ENCODE peak calls at places on chromosomes 12 and 14, in eight cellular contexts. One of them, this sample, is unnamed.

GRCh38 chr12:23431006-23431405 is 518.5 kb downstream of the SOX5 start:
- DNase-seq in keratinocyte: no peak
- DNase-seq in GM12864: no peak
- DNase-seq in neural progenitor cell: no peak
- DNase-seq in dorsolateral prefrontal cortex: no peak
- DNase-seq in HCT116: no peak
- DNase-seq in tibial artery: no peak
- DNase-seq in left ventricle myocardium inferior: no peak
- DNase-seq in this sample: peak

GRCh38 chr14:34322940-34323418 is 139.1 kb downstream of the SPTSSA start:
- DNase-seq in neural progenitor cell: peak
- DNase-seq in dorsolateral prefrontal cortex: no peak
- DNase-seq in left ventricle myocardium inferior: peak
- DNase-seq in tibial artery: no peak
- DNase-seq in HCT116: peak
- DNase-seq in GM12864: peak
- DNase-seq in keratinocyte: no peak
- DNase-seq in this sample: no peak

GRCh38 chr12:25249951-25250738 is 584 bp downstream of the KRAS start:
- DNase-seq in left ventricle myocardium inferior: peak
- DNase-seq in dorsolateral prefrontal cortex: no peak
- DNase-seq in neural progenitor cell: peak
- DNase-seq in keratinocyte: no peak
- DNase-seq in GM12864: no peak
- DNase-seq in tibial artery: peak
- DNase-seq in HCT116: no peak
- DNase-seq in this sample: no peak

GRCh38 chr12:69087986-69088385 is 151.4 kb upstream of the CPSF6 start:
- DNase-seq in HCT116: no peak
- DNase-seq in GM12864: no peak
- DNase-seq in neural progenitor cell: no peak
- DNase-seq in keratinocyte: no peak
- DNase-seq in dorsolateral prefrontal cortex: no peak
- DNase-seq in tibial artery: no peak
- DNase-seq in left ventricle myocardium inferior: no peak
- DNase-seq in this sample: no peak

GRCh38 chr12:39343665-39344064 is 99.3 kb downstream of the KIF21A start:
- DNase-seq in left ventricle myocardium inferior: no peak
- DNase-seq in keratinocyte: no peak
- DNase-seq in dorsolateral prefrontal cortex: no peak
- DNase-seq in HCT116: no peak
- DNase-seq in tibial artery: no peak
- DNase-seq in neural progenitor cell: no peak
- DNase-seq in GM12864: no peak
- DNase-seq in this sample: no peak

GRCh38 chr12:57097554-57097835 is 8.6 kb downstream of the NAB2 start:
- DNase-seq in GM12864: no peak
- DNase-seq in HCT116: no peak
- DNase-seq in tibial artery: no peak
- DNase-seq in left ventricle myocardium inferior: no peak
- DNase-seq in keratinocyte: no peak
- DNase-seq in neural progenitor cell: no peak
- DNase-seq in dorsolateral prefrontal cortex: no peak
- DNase-seq in this sample: no peak

GRCh38 chr12:50222275-50222783 is 55.2 kb upstream of the CERS5 start:
- DNase-seq in left ventricle myocardium inferior: peak
- DNase-seq in HCT116: peak
- DNase-seq in GM12864: no peak
- DNase-seq in tibial artery: peak
- DNase-seq in dorsolateral prefrontal cortex: no peak
- DNase-seq in neural progenitor cell: peak
- DNase-seq in keratinocyte: no peak
- DNase-seq in this sample: no peak

GRCh38 chr14:24366664-24367505 is 1.1 kb upstream of the NFATC4 start:
- DNase-seq in keratinocyte: no peak
- DNase-seq in GM12864: peak
- DNase-seq in tibial artery: peak
- DNase-seq in left ventricle myocardium inferior: peak
- DNase-seq in dorsolateral prefrontal cortex: no peak
- DNase-seq in HCT116: peak
- DNase-seq in neural progenitor cell: peak
- DNase-seq in this sample: no peak

GRCh38 chr14:90678420-90678819 is 137.8 kb downstream of the TTC7B start:
- DNase-seq in neural progenitor cell: no peak
- DNase-seq in tibial artery: no peak
- DNase-seq in left ventricle myocardium inferior: no peak
- DNase-seq in dorsolateral prefrontal cortex: no peak
- DNase-seq in GM12864: no peak
- DNase-seq in keratinocyte: no peak
- DNase-seq in HCT116: no peak
- DNase-seq in this sample: no peak

GRCh38 chr14:22646570-22647254 is 2.6 kb upstream of the OR6J1 start:
- DNase-seq in tibial artery: no peak
- DNase-seq in GM12864: no peak
- DNase-seq in HCT116: no peak
- DNase-seq in neural progenitor cell: no peak
- DNase-seq in keratinocyte: no peak
- DNase-seq in left ventricle myocardium inferior: no peak
- DNase-seq in dorsolateral prefrontal cortex: no peak
- DNase-seq in this sample: no peak

GRCh38 chr14:73829526-73830431 is 21.9 kb upstream of the PTGR2 start:
- DNase-seq in GM12864: no peak
- DNase-seq in dorsolateral prefrontal cortex: no peak
- DNase-seq in neural progenitor cell: no peak
- DNase-seq in keratinocyte: no peak
- DNase-seq in HCT116: no peak
- DNase-seq in left ventricle myocardium inferior: no peak
- DNase-seq in tibial artery: no peak
- DNase-seq in this sample: peak

GRCh38 chr12:82948462-82948861 is 261.8 kb downstream of the TMTC2 start:
- DNase-seq in neural progenitor cell: no peak
- DNase-seq in GM12864: no peak
- DNase-seq in dorsolateral prefrontal cortex: no peak
- DNase-seq in left ventricle myocardium inferior: no peak
- DNase-seq in keratinocyte: no peak
- DNase-seq in tibial artery: no peak
- DNase-seq in HCT116: no peak
- DNase-seq in this sample: no peak

GRCh38 chr12:123268850-123269249 is 2.8 kb downstream of the CDK2AP1 start:
- DNase-seq in dorsolateral prefrontal cortex: no peak
- DNase-seq in HCT116: no peak
- DNase-seq in neural progenitor cell: no peak
- DNase-seq in keratinocyte: no peak
- DNase-seq in tibial artery: no peak
- DNase-seq in left ventricle myocardium inferior: no peak
- DNase-seq in GM12864: no peak
- DNase-seq in this sample: no peak

GRCh38 chr12:26854028-26854387 is 21.0 kb upstream of the ITPR2 start:
- DNase-seq in tibial artery: no peak
- DNase-seq in GM12864: no peak
- DNase-seq in dorsolateral prefrontal cortex: no peak
- DNase-seq in left ventricle myocardium inferior: no peak
- DNase-seq in keratinocyte: no peak
- DNase-seq in neural progenitor cell: no peak
- DNase-seq in HCT116: no peak
- DNase-seq in this sample: no peak
- TF ChIP-seq CTCF in tibial artery: no peak
- TF ChIP-seq CTCF in GM12864: no peak
- TF ChIP-seq CTCF in dorsolateral prefrontal cortex: no peak
- TF ChIP-seq CTCF in left ventricle myocardium inferior: no peak
- TF ChIP-seq CTCF in keratinocyte: no peak
- TF ChIP-seq CTCF in neural progenitor cell: no peak
- TF ChIP-seq CTCF in HCT116: no peak
- TF ChIP-seq CTCF in this sample: no peak

GRCh38 chr12:113075137-113075683 is 18.7 kb downstream of the DTX1 start:
- DNase-seq in neural progenitor cell: no peak
- DNase-seq in tibial artery: no peak
- DNase-seq in HCT116: no peak
- DNase-seq in dorsolateral prefrontal cortex: no peak
- DNase-seq in left ventricle myocardium inferior: no peak
- DNase-seq in keratinocyte: no peak
- DNase-seq in GM12864: peak
- DNase-seq in this sample: no peak
- H3K4me3 ChIP-seq in neural progenitor cell: no peak
- H3K4me3 ChIP-seq in tibial artery: no peak
- H3K4me3 ChIP-seq in HCT116: no peak
- H3K4me3 ChIP-seq in dorsolateral prefrontal cortex: no peak
- H3K4me3 ChIP-seq in left ventricle myocardium inferior: no peak
- H3K4me3 ChIP-seq in keratinocyte: no peak
- H3K4me3 ChIP-seq in GM12864: no peak
- H3K4me3 ChIP-seq in this sample: no peak

DNA sequence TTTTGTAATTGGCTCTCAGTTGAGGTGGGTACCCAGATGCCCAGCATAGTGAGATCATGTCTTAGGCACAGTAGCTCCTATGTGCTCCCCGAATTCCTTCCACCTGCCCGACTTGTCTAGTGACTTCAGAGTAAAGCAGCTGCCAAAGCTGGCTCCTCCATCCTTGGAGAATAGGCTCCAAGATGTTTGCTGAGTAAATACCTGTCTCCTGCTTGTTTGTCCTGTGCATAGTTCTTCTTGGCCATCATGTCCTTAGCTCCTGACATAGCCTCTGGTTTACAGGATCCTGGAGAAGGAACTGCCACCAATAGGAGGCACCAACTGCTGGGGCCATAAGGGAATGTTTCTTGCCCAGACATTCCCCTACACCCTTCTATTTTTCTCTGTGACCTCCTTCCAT is 52.6 kb upstream of the CISTR start:
- DNase-seq in GM12864: no peak
- DNase-seq in keratinocyte: no peak
- DNase-seq in tibial artery: no peak
- DNase-seq in left ventricle myocardium inferior: no peak
- DNase-seq in dorsolateral prefrontal cortex: no peak
- DNase-seq in neural progenitor cell: no peak
- DNase-seq in HCT116: no peak
- DNase-seq in this sample: no peak
- TF ChIP-seq CTCF in GM12864: no peak
- TF ChIP-seq CTCF in keratinocyte: no peak
- TF ChIP-seq CTCF in tibial artery: no peak
- TF ChIP-seq CTCF in left ventricle myocardium inferior: no peak
- TF ChIP-seq CTCF in dorsolateral prefrontal cortex: no peak
- TF ChIP-seq CTCF in neural progenitor cell: no peak
- TF ChIP-seq CTCF in HCT116: no peak
- TF ChIP-seq CTCF in this sample: no peak

GRCh38 chr12:2054091-2055018 is 1.6 kb downstream of the CACNA1C start:
- DNase-seq in left ventricle myocardium inferior: no peak
- DNase-seq in GM12864: no peak
- DNase-seq in dorsolateral prefrontal cortex: no peak
- DNase-seq in HCT116: no peak
- DNase-seq in keratinocyte: no peak
- DNase-seq in neural progenitor cell: peak
- DNase-seq in tibial artery: peak
- DNase-seq in this sample: no peak

GRCh38 chr12:2051700-2052625 is 824 bp upstream of the CACNA1C start:
- DNase-seq in dorsolateral prefrontal cortex: no peak
- DNase-seq in HCT116: no peak
- DNase-seq in GM12864: no peak
- DNase-seq in keratinocyte: no peak
- DNase-seq in left ventricle myocardium inferior: no peak
- DNase-seq in neural progenitor cell: peak
- DNase-seq in tibial artery: no peak
- DNase-seq in this sample: no peak

GRCh38 chr12:2052861-2053674 is at the start of gene CACNA1C:
- DNase-seq in keratinocyte: no peak
- DNase-seq in HCT116: no peak
- DNase-seq in tibial artery: peak
- DNase-seq in left ventricle myocardium inferior: peak
- DNase-seq in dorsolateral prefrontal cortex: peak
- DNase-seq in neural progenitor cell: peak
- DNase-seq in GM12864: no peak
- DNase-seq in this sample: no peak

GRCh38 chr12:2057041-2057792 is 4.4 kb downstream of the CACNA1C start:
- DNase-seq in left ventricle myocardium inferior: peak
- DNase-seq in HCT116: peak
- DNase-seq in dorsolateral prefrontal cortex: no peak
- DNase-seq in keratinocyte: no peak
- DNase-seq in GM12864: peak
- DNase-seq in tibial artery: peak
- DNase-seq in neural progenitor cell: peak
- DNase-seq in this sample: no peak

GRCh38 chr12:2053675-2054070 is 886 bp downstream of the CACNA1C start:
- DNase-seq in HCT116: no peak
- DNase-seq in dorsolateral prefrontal cortex: no peak
- DNase-seq in neural progenitor cell: peak
- DNase-seq in keratinocyte: no peak
- DNase-seq in GM12864: no peak
- DNase-seq in tibial artery: peak
- DNase-seq in left ventricle myocardium inferior: peak
- DNase-seq in this sample: no peak
- H3K4me3 ChIP-seq in HCT116: no peak
- H3K4me3 ChIP-seq in dorsolateral prefrontal cortex: peak
- H3K4me3 ChIP-seq in neural progenitor cell: peak
- H3K4me3 ChIP-seq in keratinocyte: no peak
- H3K4me3 ChIP-seq in GM12864: no peak
- H3K4me3 ChIP-seq in tibial artery: peak
- H3K4me3 ChIP-seq in left ventricle myocardium inferior: peak
- H3K4me3 ChIP-seq in this sample: no peak